ENCODE peak calls at places on chromosomes 13 and 19, in ten cellular contexts. One of them, this sample, is unnamed.

GRCh38 chr19:12047868-12048267 is 4.9 kb downstream of the ZNF878 start:
- DNase-seq in cardiac muscle cell: no peak
- DNase-seq in mammary epithelial cell: no peak
- DNase-seq in body of pancreas: no peak
- DNase-seq in IMR-90: peak; percentile 11
- DNase-seq in PC-3: peak; percentile 45
- DNase-seq in neural progenitor cell: no peak
- DNase-seq in ovary: no peak
- DNase-seq in heart right ventricle: no peak
- DNase-seq in brain microvascular endothelial cell: no peak
- DNase-seq in this sample: no peak

GRCh38 chr19:7870571-7871279 is 3.5 kb downstream of the PRR36 start:
- DNase-seq in cardiac muscle cell: peak; percentile 22
- DNase-seq in mammary epithelial cell: peak; percentile 59
- DNase-seq in body of pancreas: peak; percentile 66
- DNase-seq in IMR-90: no peak
- DNase-seq in PC-3: peak; percentile 97
- DNase-seq in neural progenitor cell: peak; percentile 88
- DNase-seq in ovary: peak; percentile 84
- DNase-seq in heart right ventricle: peak; percentile 33
- DNase-seq in brain microvascular endothelial cell: no peak
- DNase-seq in this sample: no peak

GRCh38 chr13:40672310-40673060 is 6.0 kb upstream of the FOXO1 start:
- DNase-seq in cardiac muscle cell: peak; percentile 54
- DNase-seq in mammary epithelial cell: peak; percentile 85
- DNase-seq in body of pancreas: peak; percentile 28
- DNase-seq in IMR-90: peak; percentile 70
- DNase-seq in PC-3: peak; percentile 88
- DNase-seq in neural progenitor cell: no peak
- DNase-seq in ovary: no peak
- DNase-seq in heart right ventricle: no peak
- DNase-seq in brain microvascular endothelial cell: peak; percentile 73
- DNase-seq in this sample: no peak

GRCh38 chr19:55373993-55374757 is 2.5 kb upstream of the TMEM190 start:
- DNase-seq in cardiac muscle cell: peak; percentile 50
- DNase-seq in mammary epithelial cell: no peak
- DNase-seq in body of pancreas: no peak
- DNase-seq in IMR-90: peak; percentile 74
- DNase-seq in PC-3: no peak
- DNase-seq in neural progenitor cell: peak; percentile 60
- DNase-seq in ovary: no peak
- DNase-seq in heart right ventricle: no peak
- DNase-seq in brain microvascular endothelial cell: no peak
- DNase-seq in this sample: no peak

GRCh38 chr19:45187421-45188100 is 9.0 kb downstream of the BLOC1S3 start:
- DNase-seq in cardiac muscle cell: no peak
- DNase-seq in mammary epithelial cell: no peak
- DNase-seq in body of pancreas: peak; percentile 26
- DNase-seq in IMR-90: no peak
- DNase-seq in PC-3: peak; percentile 14
- DNase-seq in neural progenitor cell: peak; percentile 77
- DNase-seq in ovary: no peak
- DNase-seq in heart right ventricle: no peak
- DNase-seq in brain microvascular endothelial cell: no peak
- DNase-seq in this sample: no peak

GRCh38 chr19:18733196-18733647 is 49.7 kb downstream of the CRTC1 start:
- DNase-seq in cardiac muscle cell: peak; percentile 91
- DNase-seq in mammary epithelial cell: no peak
- DNase-seq in body of pancreas: peak; percentile 34
- DNase-seq in IMR-90: peak; percentile 93
- DNase-seq in PC-3: no peak
- DNase-seq in neural progenitor cell: no peak
- DNase-seq in ovary: peak; percentile 80
- DNase-seq in heart right ventricle: no peak
- DNase-seq in brain microvascular endothelial cell: peak; percentile 34
- DNase-seq in this sample: no peak

GRCh38 chr19:313169-313987 is 22.2 kb upstream of the PLPP2 start:
- DNase-seq in cardiac muscle cell: no peak
- DNase-seq in mammary epithelial cell: no peak
- DNase-seq in body of pancreas: no peak
- DNase-seq in IMR-90: no peak
- DNase-seq in PC-3: no peak
- DNase-seq in neural progenitor cell: no peak
- DNase-seq in ovary: no peak
- DNase-seq in heart right ventricle: peak; percentile 3
- DNase-seq in brain microvascular endothelial cell: no peak
- DNase-seq in this sample: no peak

GRCh38 chr19:34308381-34309367 is 54.3 kb downstream of the GARRE1 start:
- DNase-seq in cardiac muscle cell: peak; percentile 90
- DNase-seq in mammary epithelial cell: no peak
- DNase-seq in body of pancreas: no peak
- DNase-seq in IMR-90: no peak
- DNase-seq in PC-3: no peak
- DNase-seq in neural progenitor cell: no peak
- DNase-seq in ovary: no peak
- DNase-seq in heart right ventricle: no peak
- DNase-seq in brain microvascular endothelial cell: no peak
- DNase-seq in this sample: no peak

GRCh38 chr19:2542341-2543069 is 66.6 kb downstream of the GADD45B start:
- DNase-seq in cardiac muscle cell: peak; percentile 29
- DNase-seq in mammary epithelial cell: no peak
- DNase-seq in body of pancreas: no peak
- DNase-seq in IMR-90: peak; percentile 71
- DNase-seq in PC-3: no peak
- DNase-seq in neural progenitor cell: no peak
- DNase-seq in ovary: no peak
- DNase-seq in heart right ventricle: no peak
- DNase-seq in brain microvascular endothelial cell: peak; percentile 83
- DNase-seq in this sample: no peak

GRCh38 chr19:1739960-1740629 is 13.2 kb upstream of the ONECUT3 start:
- DNase-seq in cardiac muscle cell: no peak
- DNase-seq in mammary epithelial cell: no peak
- DNase-seq in body of pancreas: no peak
- DNase-seq in IMR-90: no peak
- DNase-seq in PC-3: no peak
- DNase-seq in neural progenitor cell: no peak
- DNase-seq in ovary: no peak
- DNase-seq in heart right ventricle: no peak
- DNase-seq in brain microvascular endothelial cell: no peak
- DNase-seq in this sample: no peak

DNA sequence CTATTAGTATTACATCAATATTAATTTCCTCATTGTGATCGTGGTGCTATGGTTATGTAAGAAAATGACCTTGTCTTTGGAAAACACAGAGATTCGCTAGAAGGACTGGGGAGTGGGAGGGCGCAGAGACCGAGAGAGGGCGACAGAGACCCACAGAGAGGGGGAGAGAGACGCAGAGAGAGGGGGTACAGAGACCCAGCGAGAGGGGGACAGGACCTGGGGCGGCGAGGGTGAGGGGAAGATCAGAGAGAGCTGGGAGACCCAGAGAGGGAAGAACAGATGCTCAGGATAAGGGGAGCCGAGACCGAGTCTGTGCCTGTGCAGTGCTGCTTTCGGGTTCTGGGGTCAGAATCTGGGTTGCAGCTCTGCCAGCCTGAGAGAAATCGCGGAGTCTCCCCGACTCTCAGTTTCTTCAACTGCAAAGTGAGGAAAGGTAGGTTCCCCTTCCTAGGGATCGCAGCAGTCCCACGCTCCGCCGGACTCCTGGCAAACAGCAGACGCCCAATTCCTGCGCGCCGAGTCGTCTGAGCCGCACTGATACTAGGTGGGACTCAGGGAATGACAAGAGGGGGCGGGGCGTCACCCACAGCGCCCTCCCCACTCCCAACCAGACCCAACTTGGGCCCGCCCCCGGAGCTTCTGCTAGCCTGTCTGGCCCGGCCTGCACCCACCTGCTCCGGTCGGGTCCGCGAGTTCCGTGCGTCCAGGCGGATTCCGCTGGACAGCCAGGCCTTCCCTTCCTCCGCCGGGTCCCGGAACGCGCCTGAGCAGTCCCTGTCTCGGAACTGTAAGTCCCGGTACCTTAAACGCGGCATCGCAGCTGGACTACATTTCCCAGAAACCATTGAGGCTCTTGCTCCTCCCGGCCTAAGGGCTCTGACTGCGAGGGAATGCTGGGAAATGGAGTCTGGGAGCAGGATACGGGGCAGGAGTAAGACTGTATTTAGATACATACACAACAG is 15.3 kb downstream of the IZUMO2 start:
- DNase-seq in cardiac muscle cell: peak; percentile 92
- DNase-seq in mammary epithelial cell: peak; percentile 87
- DNase-seq in body of pancreas: peak; percentile 85
- DNase-seq in IMR-90: peak; percentile 92
- DNase-seq in PC-3: peak; percentile 97
- DNase-seq in neural progenitor cell: peak; percentile 93
- DNase-seq in ovary: peak; percentile 87
- DNase-seq in heart right ventricle: peak; percentile 91
- DNase-seq in brain microvascular endothelial cell: peak; percentile 83
- DNase-seq in this sample: peak; percentile 93
- TF ChIP-seq CTCF in cardiac muscle cell: peak; percentile 65
- TF ChIP-seq CTCF in mammary epithelial cell: no peak
- TF ChIP-seq CTCF in body of pancreas: peak; percentile 57
- TF ChIP-seq CTCF in IMR-90: peak; percentile 38
- TF ChIP-seq CTCF in PC-3: peak; percentile 92
- TF ChIP-seq CTCF in neural progenitor cell: peak; percentile 74
- TF ChIP-seq CTCF in ovary: peak; percentile 38
- TF ChIP-seq CTCF in heart right ventricle: peak; percentile 64
- TF ChIP-seq CTCF in brain microvascular endothelial cell: peak; percentile 60
- TF ChIP-seq CTCF in this sample: peak; percentile 42

DNA sequence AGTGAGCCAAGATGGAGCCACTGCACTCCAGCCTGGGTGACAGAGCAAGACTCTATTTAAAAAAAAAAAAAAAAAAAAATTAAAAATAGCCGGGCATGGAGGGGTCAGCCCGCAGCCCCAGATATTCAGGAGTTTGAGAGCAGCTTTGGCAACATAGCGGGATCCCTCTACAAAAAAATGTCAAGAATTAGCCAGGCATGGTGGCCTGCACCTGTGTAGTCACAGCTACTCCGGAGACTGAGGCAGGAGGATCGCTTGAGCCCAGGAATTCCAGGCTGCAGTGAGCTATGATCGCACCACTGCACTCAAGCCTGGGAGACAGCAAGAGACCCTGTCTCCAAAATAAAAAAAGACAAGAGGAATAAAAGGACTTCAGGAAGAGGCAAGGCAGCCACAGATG is 716 bp downstream of the AP1M2 start:
- DNase-seq in cardiac muscle cell: no peak
- DNase-seq in mammary epithelial cell: no peak
- DNase-seq in body of pancreas: no peak
- DNase-seq in IMR-90: no peak
- DNase-seq in PC-3: no peak
- DNase-seq in neural progenitor cell: no peak
- DNase-seq in ovary: no peak
- DNase-seq in heart right ventricle: no peak
- DNase-seq in brain microvascular endothelial cell: no peak
- DNase-seq in this sample: no peak
- H3K4me3 ChIP-seq in cardiac muscle cell: no peak overlapping the region
- H3K4me3 ChIP-seq in mammary epithelial cell: peak overlapping the region; percentile 90
- H3K4me3 ChIP-seq in body of pancreas: peak overlapping the region; percentile 73
- H3K4me3 ChIP-seq in IMR-90: no peak overlapping the region
- H3K4me3 ChIP-seq in PC-3: peak overlapping the region; percentile 82
- H3K4me3 ChIP-seq in neural progenitor cell: no peak overlapping the region
- H3K4me3 ChIP-seq in ovary: no peak overlapping the region
- H3K4me3 ChIP-seq in heart right ventricle: no peak overlapping the region
- H3K4me3 ChIP-seq in brain microvascular endothelial cell: no peak overlapping the region
- H3K4me3 ChIP-seq in this sample: no peak overlapping the region

DNA sequence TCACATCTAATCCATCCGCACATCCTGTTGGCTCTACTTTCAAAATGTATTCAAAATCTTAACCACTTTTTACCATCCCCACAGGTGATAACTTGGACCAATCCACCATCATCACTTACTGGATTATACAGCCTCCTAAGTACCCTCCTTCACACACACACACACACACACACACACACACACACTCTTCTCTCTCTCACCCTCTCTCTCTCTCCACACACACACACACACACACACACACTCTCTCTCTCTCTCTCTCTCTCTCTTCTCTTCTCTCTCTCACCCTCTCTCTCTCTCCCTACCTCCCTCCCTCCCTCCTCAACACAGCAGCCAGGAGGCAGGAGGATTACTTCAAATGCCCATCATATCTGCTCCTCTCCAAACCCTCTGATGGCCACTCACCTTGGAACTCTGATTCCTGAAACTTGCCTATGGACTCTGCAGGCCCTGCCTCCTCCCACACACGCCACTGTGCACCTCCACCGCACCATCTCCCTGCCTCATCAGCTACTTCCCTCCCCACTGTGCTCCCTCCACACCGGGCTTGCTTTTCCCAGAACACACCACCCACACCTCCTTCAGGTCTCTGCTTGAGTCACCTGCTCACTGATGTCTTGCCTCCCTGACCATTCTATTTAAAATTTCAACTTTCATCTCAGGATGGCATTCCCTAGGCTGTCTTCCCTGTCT is 39.7 kb downstream of the RCBTB2 start:
- DNase-seq in cardiac muscle cell: peak; percentile 42
- DNase-seq in mammary epithelial cell: peak; percentile 72
- DNase-seq in body of pancreas: no peak
- DNase-seq in IMR-90: no peak
- DNase-seq in PC-3: no peak
- DNase-seq in neural progenitor cell: no peak
- DNase-seq in ovary: no peak
- DNase-seq in heart right ventricle: no peak
- DNase-seq in brain microvascular endothelial cell: no peak
- DNase-seq in this sample: no peak
- H3K27ac ChIP-seq in cardiac muscle cell: no peak overlapping the region
- H3K27ac ChIP-seq in mammary epithelial cell: peak overlapping the region; percentile 39
- H3K27ac ChIP-seq in body of pancreas: peak overlapping the region; percentile 46
- H3K27ac ChIP-seq in IMR-90: no peak overlapping the region
- H3K27ac ChIP-seq in PC-3: peak overlapping the region; percentile 88
- H3K27ac ChIP-seq in neural progenitor cell: no peak overlapping the region
- H3K27ac ChIP-seq in ovary: no peak overlapping the region
- H3K27ac ChIP-seq in heart right ventricle: peak overlapping the region; percentile 83
- H3K27ac ChIP-seq in brain microvascular endothelial cell: no peak overlapping the region
- H3K27ac ChIP-seq in this sample: peak overlapping the region; percentile 50

DNA sequence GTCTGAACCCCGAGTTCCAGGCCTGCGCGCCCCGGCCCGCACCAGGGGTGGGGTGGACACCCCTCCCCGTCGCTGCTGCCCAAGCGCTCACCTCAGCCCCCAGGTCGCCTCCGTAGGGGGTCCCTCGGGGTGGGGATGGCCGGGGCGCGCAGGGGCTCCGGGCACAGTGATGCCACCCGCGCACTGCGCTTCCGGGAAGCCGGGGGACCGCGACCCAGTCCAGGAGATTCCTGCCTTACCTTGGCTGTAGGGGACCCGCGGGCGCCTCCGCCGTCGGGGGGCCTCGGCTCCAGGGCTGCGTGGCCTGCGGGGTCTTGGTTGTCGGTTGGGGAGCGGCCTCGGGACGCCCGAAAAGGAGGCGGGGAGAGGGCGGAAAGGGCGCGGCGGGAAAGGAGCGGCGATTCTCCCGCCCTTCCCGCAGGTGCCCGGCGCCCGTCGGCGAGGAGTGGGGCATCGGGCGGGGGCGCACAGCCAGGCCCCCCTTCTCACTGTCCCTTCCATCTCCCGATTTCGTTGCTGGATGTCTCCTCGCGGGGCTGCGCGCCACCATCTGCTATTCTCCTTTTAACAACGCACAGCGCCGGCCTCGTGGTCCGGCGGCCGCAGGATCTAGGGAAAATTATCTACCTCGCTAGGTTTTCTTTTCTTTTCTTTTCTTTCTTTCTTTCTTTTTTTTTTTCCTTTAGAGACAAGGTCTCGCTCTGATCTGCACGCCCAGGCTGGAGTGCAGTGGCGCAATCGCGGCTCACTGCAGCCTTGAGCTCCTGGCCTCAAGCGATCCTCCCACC is at the start of gene KEAP1:
- DNase-seq in cardiac muscle cell: peak; percentile 38
- DNase-seq in mammary epithelial cell: no peak
- DNase-seq in body of pancreas: peak; percentile 49
- DNase-seq in IMR-90: no peak
- DNase-seq in PC-3: peak; percentile 35
- DNase-seq in neural progenitor cell: peak; percentile 63
- DNase-seq in ovary: no peak
- DNase-seq in heart right ventricle: peak; percentile 33
- DNase-seq in brain microvascular endothelial cell: no peak
- DNase-seq in this sample: no peak
- TF ChIP-seq CTCF in cardiac muscle cell: no peak
- TF ChIP-seq CTCF in mammary epithelial cell: no peak
- TF ChIP-seq CTCF in body of pancreas: no peak
- TF ChIP-seq CTCF in IMR-90: no peak
- TF ChIP-seq CTCF in PC-3: no peak
- TF ChIP-seq CTCF in neural progenitor cell: no peak
- TF ChIP-seq CTCF in ovary: no peak
- TF ChIP-seq CTCF in heart right ventricle: no peak
- TF ChIP-seq CTCF in brain microvascular endothelial cell: no peak
- TF ChIP-seq CTCF in this sample: no peak